ENCODE peak calls at places on chromosomes 7 and 10, in seven cellular contexts. U, S, M, L, I, C and X are unnamed samples.
A peak's percentile ranks its signal among the peaks of the same experiment; 100 is the strongest.

GRCh38 chr7:35260254-35260653 is 6.4 kb upstream of the TBX20 start:
- DNase-seq in U (peak; percentile 40), S (no peak), M (no peak), L (no peak), I (no peak), C (no peak), X (no peak)

GRCh38 chr10:21494221-21495001 is 31.1 kb downstream of the SKIDA1 start:
- DNase-seq in U (peak; percentile 64), S (no peak), M (no peak), L (no peak), I (no peak), C (peak; percentile 54), X (peak; percentile 84)

GRCh38 chr7:73439305-73439704 is 5.7 kb downstream of the FZD9 start:
- DNase-seq in U (no peak), S (no peak), M (no peak), L (no peak), I (no peak), C (no peak), X (no peak)

GRCh38 chr10:79004311-79004710 is 64.5 kb upstream of the ZMIZ1 start:
- DNase-seq in U (no peak), S (no peak), M (no peak), L (no peak), I (no peak), C (no peak), X (no peak)

GRCh38 chr7:117775826-117776623 is 97.2 kb downstream of the CTTNBP2 start:
- DNase-seq in U (no peak), S (no peak), M (no peak), L (no peak), I (no peak), C (no peak), X (no peak)

GRCh38 chr10:66283874-66284464 is 641.9 kb upstream of the LRRTM3 start:
- DNase-seq in U (no peak), S (no peak), M (no peak), L (no peak), I (no peak), C (no peak), X (no peak)

GRCh38 chr7:77330169-77330882 is 85.8 kb downstream of the GSAP start:
- DNase-seq in U (no peak), S (no peak), M (no peak), L (peak; percentile 17), I (no peak), C (no peak), X (no peak)

GRCh38 chr7:156017916-156018700 is 205.8 kb upstream of the SHH start:
- DNase-seq in U (no peak), S (no peak), M (no peak), L (no peak), I (no peak), C (peak; percentile 56), X (no peak)

GRCh38 chr10:100620087-100620835 is 84.5 kb downstream of the HIF1AN start:
- DNase-seq in U (no peak), S (no peak), M (no peak), L (no peak), I (no peak), C (no peak), X (no peak)

GRCh38 chr10:48708144-48708543 is 23.5 kb downstream of the WDFY4 start:
- DNase-seq in U (no peak), S (no peak), M (no peak), L (no peak), I (peak; percentile 7), C (no peak), X (no peak)

GRCh38 chr10:11921800-11922387 is 98.7 kb downstream of the PROSER2 start:
- DNase-seq in U (no peak), S (no peak), M (no peak), L (no peak), I (no peak), C (no peak), X (no peak)

GRCh38 chr10:131132681-131133080 is 178.8 kb downstream of the TCERG1L start:
- DNase-seq in U (no peak), S (no peak), M (no peak), L (no peak), I (no peak), C (no peak), X (no peak)

GRCh38 chr10:10977978-10978377 is 39.7 kb upstream of the CELF2 start:
- DNase-seq in U (no peak), S (no peak), M (no peak), L (no peak), I (no peak), C (no peak), X (no peak)

GRCh38 chr7:83153419-83153818 is 9.3 kb downstream of the PCLO start:
- DNase-seq in U (no peak), S (no peak), M (no peak), L (no peak), I (no peak), C (no peak), X (no peak)

GRCh38 chr7:99440195-99440594 is 1.5 kb downstream of the CPSF4 start:
- DNase-seq in U (peak; percentile 19), S (peak; percentile 6), M (no peak), L (no peak), I (no peak), C (no peak), X (peak; percentile 18)

GRCh38 chr10:52436664-52437063 is 122.6 kb downstream of the DKK1 start:
- DNase-seq in U (no peak), S (peak; percentile 30), M (no peak), L (no peak), I (no peak), C (no peak), X (no peak)

GRCh38 chr7:94439893-94440381 is 45.2 kb downstream of the COL1A2 start:
- DNase-seq in U (no peak), S (no peak), M (no peak), L (no peak), I (no peak), C (no peak), X (no peak)

GRCh38 chr10:62231371-62231770 is 37.3 kb downstream of the RTKN2 start:
- DNase-seq in U (no peak), S (peak; percentile 92), M (no peak), L (no peak), I (no peak), C (no peak), X (no peak)

DNA sequence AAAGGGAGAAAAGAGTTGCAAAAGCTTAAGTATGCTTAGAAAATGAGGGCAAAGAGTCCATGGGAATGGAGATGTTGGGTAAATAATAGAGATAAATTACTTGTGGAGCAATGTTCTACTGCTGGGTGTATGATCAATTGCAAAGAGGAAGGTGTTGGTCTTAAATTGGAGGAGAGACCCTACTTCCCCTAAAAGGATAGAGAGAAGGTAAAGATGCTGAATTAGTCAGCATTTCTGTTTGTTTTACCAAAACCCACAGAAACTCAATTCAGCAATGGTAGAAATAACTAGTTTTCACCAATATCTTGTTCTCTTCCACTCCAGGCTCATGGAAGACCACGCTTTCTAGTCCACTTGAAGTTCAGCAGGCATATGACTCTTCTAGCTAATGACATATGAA is 32.1 kb downstream of the ASB4 start:
- DNase-seq in U (no peak), S (no peak), M (no peak), L (no peak), I (no peak), C (no peak), X (no peak)
- H3K27ac ChIP-seq in U (no peak overlapping the region), S (no peak overlapping the region), M (no peak overlapping the region), L (no peak overlapping the region), I (no peak overlapping the region), C (no peak overlapping the region), X (no peak overlapping the region)

GRCh38 chr7:45106820-45107219 is 4.7 kb downstream of the TBRG4 start:
- DNase-seq in U (no peak), S (no peak), M (no peak), L (no peak), I (no peak), C (no peak), X (no peak)

GRCh38 chr7:45105588-45106188 is 5.8 kb downstream of the TBRG4 start:
- DNase-seq in U (no peak), S (no peak), M (no peak), L (no peak), I (no peak), C (peak; percentile 36), X (no peak)

GRCh38 chr7:45107356-45107755 is 4.1 kb downstream of the TBRG4 start:
- DNase-seq in U (no peak), S (no peak), M (no peak), L (no peak), I (no peak), C (no peak), X (no peak)

GRCh38 chr7:45111298-45112223 is at the start of gene TBRG4:
- DNase-seq in U (peak; percentile 98), S (peak; percentile 85), M (peak; percentile 93), L (peak; percentile 97), I (peak; percentile 95), C (peak; percentile 95), X (peak; percentile 96)

GRCh38 chr7:45108863-45109262 is 2.6 kb downstream of the TBRG4 start:
- DNase-seq in U (no peak), S (no peak), M (no peak), L (no peak), I (no peak), C (no peak), X (no peak)
- H3K4me1 ChIP-seq in U (peaks cover 10% of the 10 kb centered on the region), S (peaks cover 11% of the 10 kb centered on the region), M (peaks cover 11% of the 10 kb centered on the region), L (peaks cover 39% of the 10 kb centered on the region), I (peaks cover 33% of the 10 kb centered on the region), C (peaks cover 27% of the 10 kb centered on the region), X (peaks cover 4% of the 10 kb centered on the region)

DNA sequence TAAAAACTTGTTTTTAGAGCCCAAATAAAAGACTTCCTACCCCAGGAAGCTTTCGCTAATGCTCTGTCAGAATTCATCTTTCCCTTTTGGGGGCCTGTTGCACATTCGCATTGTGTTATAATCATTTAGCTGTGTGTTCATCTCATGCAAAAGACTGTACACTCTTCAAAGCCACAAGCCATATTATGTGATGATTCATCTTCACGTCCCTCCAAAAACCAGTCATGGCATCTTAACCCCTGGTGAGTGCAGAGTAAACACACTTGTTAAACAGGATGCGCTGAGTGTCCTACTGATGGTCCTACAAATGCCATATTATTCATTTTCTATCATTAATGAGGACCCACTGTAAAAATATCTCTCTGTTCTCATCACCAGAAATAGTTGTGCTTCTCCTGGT is 235.4 kb downstream of the KIAA1217 start:
- DNase-seq in U (no peak), S (peak; percentile 94), M (no peak), L (no peak), I (no peak), C (no peak), X (no peak)
- H3K27ac ChIP-seq in U (no peak overlapping the region), S (peak overlapping the region; percentile 21), M (no peak overlapping the region), L (no peak overlapping the region), I (no peak overlapping the region), C (no peak overlapping the region), X (no peak overlapping the region)

DNA sequence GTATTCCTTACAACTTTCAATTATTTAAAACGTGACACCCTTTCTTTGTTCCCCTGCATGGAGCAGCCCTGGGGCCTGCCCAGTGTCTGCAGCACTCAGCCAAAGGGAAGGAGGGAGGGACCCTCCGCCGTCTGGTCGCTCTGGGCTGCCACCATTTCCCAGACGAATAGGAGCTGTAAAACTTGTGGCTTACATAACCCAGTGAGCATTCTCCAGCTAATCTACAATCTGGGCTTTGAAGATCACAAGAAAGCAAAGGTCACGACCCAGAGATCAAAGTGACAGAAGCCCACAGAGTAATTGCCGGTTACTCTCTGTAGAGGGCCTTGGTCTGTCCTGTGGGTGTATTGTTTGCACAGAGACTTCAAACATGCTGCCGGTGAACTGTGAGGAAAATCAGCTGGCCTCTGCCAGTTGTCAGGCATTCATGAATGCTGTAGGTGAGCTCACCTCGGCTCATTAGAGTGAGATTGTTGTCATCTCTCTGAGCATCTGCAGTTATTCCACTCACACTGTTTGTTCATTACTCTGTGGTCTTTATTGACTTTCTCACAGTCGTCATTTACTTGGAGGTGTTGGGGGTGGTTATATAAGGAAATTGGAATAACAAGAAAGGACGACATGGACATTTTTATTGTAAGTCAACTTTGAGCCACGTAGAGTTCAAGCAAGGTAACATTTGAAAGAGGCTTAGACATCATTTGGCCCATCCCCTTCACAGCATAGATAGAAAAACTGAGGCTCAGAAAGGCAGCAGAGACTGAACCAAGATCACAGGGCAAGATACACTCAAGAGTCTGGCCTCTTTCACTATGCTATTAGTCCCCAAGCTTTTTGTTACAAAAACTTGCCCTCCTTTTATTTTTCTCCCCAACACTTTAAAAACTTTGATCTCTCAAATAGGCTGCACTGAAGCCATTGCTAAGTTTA is 619.8 kb downstream of the LRMDA start:
- DNase-seq in U (peak; percentile 6), S (no peak), M (no peak), L (no peak), I (no peak), C (no peak), X (no peak)
- H3K4me1 ChIP-seq in U (no peaks in the 10 kb centered on the region), S (no peaks in the 10 kb centered on the region), M (no peaks in the 10 kb centered on the region), L (no peaks in the 10 kb centered on the region), I (no peaks in the 10 kb centered on the region), C (no peaks in the 10 kb centered on the region), X (no peaks in the 10 kb centered on the region)